ENCODE peak calls at places on chromosomes 12 and 14, in six cellular contexts. D is PC-3, Y is GM23338, B is GM23248, O is MM.1S, X is HCT116. F is an unnamed sample. For H3K9me2, the result is how much of the 10 kb centered on the place peaks cover.

GRCh38 chr12:19155981-19156734 is 26.6 kb downstream of the PLEKHA5 start:
- DNase-seq in O (no peak), X (no peak), B (no peak), Y (no peak), D (no peak), F (no peak)

GRCh38 chr12:132986885-132987225 is 688 bp downstream of the ZNF26 start:
- DNase-seq in O (no peak), X (no peak), B (peak), D (peak), Y (peak), F (no peak)

GRCh38 chr12:30753761-30754382 is 879 bp downstream of the CAPRIN2 start:
- DNase-seq in O (peak), D (peak), X (no peak), Y (peak), B (peak), F (no peak)

GRCh38 chr12:69330475-69331473 is 17.4 kb upstream of the LYZ start:
- DNase-seq in D (peak), B (peak), Y (peak), O (peak), X (no peak), F (peak)

GRCh38 chr12:105455250-105455649 is 124.8 kb downstream of the C12orf75 start:
- DNase-seq in D (peak), Y (no peak), X (no peak), O (no peak), B (no peak), F (no peak)

GRCh38 chr12:122947352-122947792 is 18.9 kb downstream of the ABCB9 start:
- DNase-seq in D (no peak), X (no peak), Y (no peak), O (no peak), B (peak), F (no peak)

GRCh38 chr14:103871596-103872480 is 24.5 kb upstream of the PPP1R13B start:
- DNase-seq in D (no peak), X (no peak), B (peak), Y (peak), O (peak), F (no peak)

GRCh38 chr12:6067152-6067916 is 57.1 kb downstream of the VWF start:
- DNase-seq in Y (peak), X (peak), B (peak), D (peak), O (no peak), F (no peak)

GRCh38 chr12:132143328-132144071 is 619 bp downstream of the DDX51 start:
- DNase-seq in D (no peak), B (peak), Y (peak), O (peak), X (no peak), F (peak)

GRCh38 chr14:58954052-58954451 is 234.4 kb upstream of the DAAM1 start:
- DNase-seq in Y (no peak), X (no peak), D (no peak), O (no peak), B (no peak), F (no peak)

GRCh38 chr12:38279756-38280155 is 36.8 kb upstream of the ALG10B start:
- DNase-seq in O (no peak), Y (no peak), D (peak), X (no peak), B (no peak), F (no peak)

GRCh38 chr12:130423991-130424857 is 86.5 kb downstream of the PIWIL1 start:
- DNase-seq in O (no peak), Y (no peak), D (no peak), B (no peak), X (no peak), F (no peak)
- H3K9me2 ChIP-seq in O (under half), Y (under half), D (under half), B (under half), X (under half), F (under half)

DNA sequence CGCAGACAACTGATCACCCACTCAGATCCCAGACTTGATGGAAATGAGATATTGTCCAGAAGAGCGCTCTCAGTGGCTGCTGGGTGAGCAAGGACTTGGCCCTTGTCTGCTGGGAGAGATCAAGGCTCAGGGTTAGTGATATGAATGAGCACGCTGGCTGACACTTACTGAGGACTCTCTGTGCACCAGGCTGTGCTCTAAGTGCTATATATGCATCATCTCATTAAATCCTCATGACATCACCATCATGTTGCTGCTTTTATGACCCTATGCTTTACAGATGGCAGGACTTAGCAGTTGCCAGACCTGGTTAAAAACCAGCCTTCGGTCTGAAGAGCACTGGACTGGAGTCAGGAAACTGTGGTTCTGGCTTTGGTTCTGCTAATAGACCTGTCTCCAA is 260.9 kb downstream of the VRK1 start:
- DNase-seq in B (no peak), Y (no peak), X (no peak), D (no peak), O (no peak), F (no peak)
- H2AFZ ChIP-seq in B (no peak), Y (no peak), X (no peak), D (no peak), O (no peak), F (no peak)

GRCh38 chr12:65926119-65927004 is 102.1 kb downstream of the HMGA2 start:
- DNase-seq in O (no peak), Y (peak), D (no peak), B (no peak), X (no peak), F (no peak)

GRCh38 chr12:65929641-65930040 is 105.4 kb downstream of the HMGA2 start:
- DNase-seq in O (no peak), D (no peak), B (no peak), X (no peak), Y (no peak), F (no peak)

GRCh38 chr12:65925626-65926025 is 101.3 kb downstream of the HMGA2 start:
- DNase-seq in B (no peak), Y (no peak), X (no peak), D (no peak), O (no peak), F (no peak)

GRCh38 chr12:65934480-65935115 is 110.3 kb downstream of the HMGA2 start:
- DNase-seq in X (no peak), B (no peak), Y (no peak), O (no peak), D (no peak), F (no peak)

DNA sequence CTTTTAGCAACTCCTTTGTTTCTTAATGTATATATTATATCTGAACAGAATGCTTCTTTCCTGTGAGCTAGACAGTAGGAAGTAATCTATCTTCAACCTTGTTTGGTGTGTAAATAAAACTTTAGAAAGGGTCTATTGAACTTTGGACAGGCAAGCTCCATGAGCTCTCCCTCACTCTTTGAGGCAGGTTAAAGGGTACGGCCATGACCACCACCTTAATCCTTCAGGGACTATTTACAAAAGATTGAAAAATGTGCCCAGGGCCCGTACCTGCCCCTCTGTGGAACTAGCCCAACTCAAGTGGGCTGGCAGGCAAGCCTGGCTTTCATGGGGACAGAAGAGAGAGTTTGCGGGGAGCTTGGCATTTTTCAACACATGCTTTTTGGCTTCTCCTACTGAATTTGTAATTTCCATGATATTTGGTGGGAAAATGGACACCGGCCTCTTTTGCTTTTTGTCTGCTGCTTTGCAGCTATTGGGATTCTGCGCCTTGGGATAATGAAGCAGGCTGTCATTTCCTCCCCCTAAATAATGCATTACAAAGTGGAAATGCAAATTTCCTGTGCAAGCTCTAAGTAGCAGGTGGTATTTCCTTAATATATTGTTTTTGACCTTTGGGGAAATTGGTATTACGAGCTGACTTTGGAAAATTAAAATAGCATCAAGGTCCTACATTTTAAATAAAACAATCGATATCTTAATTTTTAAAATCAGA is 106.0 kb downstream of the HMGA2 start:
- DNase-seq in O (no peak), D (no peak), Y (no peak), B (no peak), X (no peak), F (no peak)
- H3K9me2 ChIP-seq in O (under half), D (under half), Y (under half), B (under half), X (under half), F (under half)

GRCh38 chr12:958449-959123 is 9.1 kb upstream of the RAD52 start:
- DNase-seq in B (peak), Y (no peak), X (no peak), O (no peak), D (peak), F (no peak)
- H2AFZ ChIP-seq in B (no peak), Y (no peak), X (no peak), O (no peak), D (no peak), F (no peak)

DNA sequence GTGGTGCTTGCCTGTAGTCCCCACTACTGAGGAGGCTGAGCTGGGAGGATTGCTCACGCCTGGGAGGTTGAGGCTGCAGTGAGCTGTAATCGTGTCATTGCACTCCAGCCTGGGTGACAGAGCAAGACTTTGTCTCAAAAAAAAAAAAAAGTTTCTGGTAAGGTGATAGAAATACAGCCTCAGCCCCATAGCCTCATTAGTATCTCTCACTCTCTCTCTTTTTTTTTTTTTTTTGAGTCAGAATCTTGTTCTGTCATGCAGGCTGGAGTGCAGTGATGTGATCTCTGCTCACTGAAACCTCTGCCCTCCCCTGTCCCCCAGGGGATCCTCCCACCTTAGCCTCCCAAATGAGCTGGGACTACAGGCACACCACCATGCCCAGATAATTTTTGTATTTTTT is 19.2 kb downstream of the MTHFD1 start:
- DNase-seq in B (no peak), O (no peak), D (no peak), X (no peak), Y (no peak), F (no peak)
- H3K9me2 ChIP-seq in B (under half), O (under half), D (under half), X (under half), Y (under half), F (under half)

GRCh38 chr12:124928912-124929530 is 14.6 kb upstream of the UBC start:
- DNase-seq in Y (no peak), O (no peak), X (no peak), B (no peak), D (peak), F (no peak)
- H2AFZ ChIP-seq in Y (no peak), O (no peak), X (no peak), B (no peak), D (no peak), F (no peak)

F was measured in Karpas-422.